ENCODE peak calls at places on chromosomes 3 and 15, in five cellular contexts. D is AG10803; U is CD4-positive, CD25-positive, alpha-beta regulatory T cell; C is fibroblast of lung; J is Panc1. N is an unnamed sample.

GRCh38 chr3:189459231-189459630 is 172.0 kb upstream of the TP63 start:
- DNase-seq in D (no peak), U (no peak), C (no peak), J (no peak), N (no peak)

GRCh38 chr3:31958721-31959152 is 22.3 kb downstream of the OSBPL10 start:
- DNase-seq in D (no peak), U (no peak), C (no peak), J (no peak), N (no peak)

GRCh38 chr3:188792788-188793187 is 379.0 kb upstream of the TPRG1 start:
- DNase-seq in D (peak; percentile 48), U (no peak), C (peak; percentile 34), J (no peak), N (no peak)

GRCh38 chr3:113898892-113899291 is 48.9 kb upstream of the ZDHHC23 start:
- DNase-seq in D (peak; percentile 85), U (no peak), C (peak; percentile 44), J (no peak), N (no peak)

GRCh38 chr3:14876942-14877341 is 58.2 kb downstream of the FGD5 start:
- DNase-seq in D (peak; percentile 42), U (no peak), C (peak; percentile 29), J (no peak), N (no peak)

GRCh38 chr3:171806200-171807128 is 3.8 kb downstream of the PLD1 start:
- DNase-seq in D (peak; percentile 98), U (no peak), C (peak; percentile 75), J (peak; percentile 79), N (no peak)

GRCh38 chr3:61894988-61895935 is 333.9 kb downstream of the PTPRG start:
- DNase-seq in D (peak; percentile 77), U (peak; percentile 21), C (peak; percentile 98), J (no peak), N (no peak)

GRCh38 chr3:147210676-147211075 is 195.7 kb downstream of the ZIC4 start:
- DNase-seq in D (no peak), U (no peak), C (no peak), J (no peak), N (peak; percentile 63)

GRCh38 chr15:43913941-43914340 is 87.1 kb downstream of the WDR76 start:
- DNase-seq in D (no peak), U (no peak), C (peak; percentile 58), J (no peak), N (no peak)

GRCh38 chr3:112128843-112129727 is 4.0 kb downstream of the GCSAM start:
- DNase-seq in D (peak; percentile 70), U (peak; percentile 75), C (peak; percentile 13), J (no peak), N (no peak)

GRCh38 chr3:112131111-112131510 is 1.9 kb downstream of the GCSAM start:
- DNase-seq in D (no peak), U (no peak), C (no peak), J (no peak), N (no peak)

GRCh38 chr3:112130638-112130993 is 2.4 kb downstream of the GCSAM start:
- DNase-seq in D (no peak), U (no peak), C (no peak), J (no peak), N (no peak)

GRCh38 chr3:112132088-112132487 is 960 bp downstream of the GCSAM start:
- DNase-seq in D (no peak), U (no peak), C (no peak), J (no peak), N (no peak)

GRCh38 chr3:112129925-112130637 is 3.0 kb downstream of the GCSAM start:
- DNase-seq in D (no peak), U (no peak), C (no peak), J (no peak), N (no peak)
- H3K4me3 ChIP-seq in D (no peak overlapping the region), U (peak overlapping the region; percentile 8), C (no peak overlapping the region), J (no peak overlapping the region), N (no peak overlapping the region)

GRCh38 chr3:129934234-129935123 is 40.0 kb upstream of the TRH start:
- DNase-seq in D (no peak), U (peak; percentile 24), C (no peak), J (peak; percentile 35), N (peak; percentile 26)
- H3K4me3 ChIP-seq in D (peak overlapping the region; percentile 42), U (no peak overlapping the region), C (no peak overlapping the region), J (peak overlapping the region; percentile 69), N (no peak overlapping the region)

GRCh38 chr3:46986055-46986730 is 6.7 kb downstream of the NBEAL2 start:
- DNase-seq in D (no peak), U (no peak), C (no peak), J (no peak), N (no peak)
- H3K4me3 ChIP-seq in D (no peak overlapping the region), U (peak overlapping the region; percentile 4), C (no peak overlapping the region), J (no peak overlapping the region), N (no peak overlapping the region)

DNA sequence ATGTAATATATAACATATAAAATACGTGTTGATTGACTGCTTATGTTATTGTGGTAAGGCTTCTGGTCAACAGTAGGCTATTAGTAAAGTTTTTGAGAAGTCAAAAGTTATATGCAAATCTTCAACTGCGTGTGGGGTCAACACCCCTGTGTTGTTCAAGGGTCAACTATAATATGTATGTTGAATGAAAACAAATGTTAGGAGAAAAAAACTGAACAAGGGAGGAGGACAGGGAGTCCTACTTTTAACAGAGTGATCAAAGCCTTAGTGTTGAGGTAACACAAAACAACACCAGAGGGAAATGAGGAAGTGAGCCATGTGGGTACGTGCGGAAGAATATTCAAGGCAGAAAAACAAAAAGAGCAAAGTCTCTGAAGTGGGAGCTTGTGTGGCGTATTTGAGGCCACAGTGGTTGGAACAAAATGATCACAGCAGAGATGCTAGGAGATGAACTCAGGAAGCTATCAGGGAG is 62.5 kb downstream of the SFMBT1 start:
- DNase-seq in D (no peak), U (peak; percentile 71), C (no peak), J (no peak), N (no peak)
- H3K4me3 ChIP-seq in D (no peak overlapping the region), U (peak overlapping the region; percentile 65), C (no peak overlapping the region), J (no peak overlapping the region), N (no peak overlapping the region)

N was measured in SK-N-MC.